ENCODE peak calls at places on chromosomes 4 and X, in four cellular contexts. L, P, S and K are unnamed samples. For H3K4me1, the result is how much of the 10 kb centered on the place peaks cover.

GRCh38 chr4:182978152-182978827 is 61.1 kb upstream of the DCTD start:
- DNase-seq in L (no peak), P (peak), S (no peak), K (no peak)

GRCh38 chr4:102454981-102455690 is 46.0 kb upstream of the NFKB1 start:
- DNase-seq in L (no peak), P (no peak), S (no peak), K (no peak)

GRCh38 chr4:143356493-143356892 is 19.8 kb downstream of the GAB1 start:
- DNase-seq in L (no peak), P (no peak), S (no peak), K (no peak)

GRCh38 chr4:14726441-14727405 is 275.6 kb upstream of the CPEB2 start:
- DNase-seq in L (no peak), P (peak), S (peak), K (peak)

GRCh38 chrX:133495464-133496391 is 80.4 kb upstream of the GPC4 start:
- DNase-seq in L (no peak), P (peak), S (peak), K (no peak)

GRCh38 chrX:38154818-38155217 is 65.9 kb downstream of the SRPX start:
- DNase-seq in L (no peak), P (no peak), S (no peak), K (no peak)

GRCh38 chr4:183099537-183100297 is 660 bp downstream of the WWC2 start:
- DNase-seq in L (no peak), P (no peak), S (peak), K (no peak)

GRCh38 chrX:45347877-45348675 is 147.4 kb upstream of the DIPK2B start:
- DNase-seq in L (no peak), P (peak), S (no peak), K (no peak)

GRCh38 chr4:15303052-15303641 is 124.7 kb upstream of the C1QTNF7 start:
- DNase-seq in L (no peak), P (peak), S (no peak), K (no peak)

GRCh38 chr4:163113921-163114703 is 52.6 kb downstream of the NAF1 start:
- DNase-seq in L (no peak), P (no peak), S (no peak), K (peak)

GRCh38 chr4:8905773-8906667 is 34.4 kb upstream of the HMX1 start:
- DNase-seq in L (no peak), P (no peak), S (no peak), K (no peak)

GRCh38 chr4:65668201-65669007 is 1.9 kb downstream of the EPHA5 start:
- DNase-seq in L (no peak), P (no peak), S (peak), K (no peak)

GRCh38 chr4:17055788-17056187 is 157.3 kb upstream of the LDB2 start:
- DNase-seq in L (no peak), P (peak), S (no peak), K (peak)

GRCh38 chr4:93103042-93103441 is 725.5 kb upstream of the ATOH1 start:
- DNase-seq in L (no peak), P (no peak), S (no peak), K (no peak)

DNA sequence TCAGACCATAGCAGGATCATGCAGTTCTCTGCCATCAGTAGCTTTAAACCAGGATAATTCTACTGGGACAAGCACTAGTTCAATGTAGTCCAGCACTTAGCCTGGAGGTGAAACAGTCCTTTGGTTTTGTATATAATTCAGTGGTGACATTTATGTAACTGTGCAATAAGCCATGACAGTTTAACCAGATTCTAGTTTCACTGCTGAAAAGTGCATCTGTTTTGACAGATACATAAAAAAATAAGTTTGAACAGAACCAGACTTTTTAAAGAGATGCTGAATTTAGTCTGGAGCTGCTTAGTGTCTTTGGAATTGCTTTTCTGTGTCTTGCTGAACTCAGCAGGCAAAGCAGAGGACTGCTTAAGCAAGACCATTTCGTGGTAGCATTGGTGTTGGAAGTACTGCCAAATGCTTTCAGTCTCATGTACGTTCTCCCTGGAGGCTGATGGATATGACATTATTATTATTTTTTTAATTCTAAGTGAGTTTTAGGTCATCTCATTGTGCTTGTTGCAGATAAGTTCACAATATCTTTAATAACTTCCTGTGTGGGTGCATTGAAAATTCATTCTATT is 393.5 kb downstream of the MAPK10 start:
- DNase-seq in L (no peak), P (no peak), S (no peak), K (no peak)
- H3K4me1 ChIP-seq in L (under half), P (under half), S (under half), K (under half)

GRCh38 chr4:78561677-78562076 is 10.1 kb downstream of the ANXA3 start:
- DNase-seq in L (no peak), P (no peak), S (no peak), K (no peak)
- H3K4me1 ChIP-seq in L (under half), P (under half), S (half or more), K (half or more)

DNA sequence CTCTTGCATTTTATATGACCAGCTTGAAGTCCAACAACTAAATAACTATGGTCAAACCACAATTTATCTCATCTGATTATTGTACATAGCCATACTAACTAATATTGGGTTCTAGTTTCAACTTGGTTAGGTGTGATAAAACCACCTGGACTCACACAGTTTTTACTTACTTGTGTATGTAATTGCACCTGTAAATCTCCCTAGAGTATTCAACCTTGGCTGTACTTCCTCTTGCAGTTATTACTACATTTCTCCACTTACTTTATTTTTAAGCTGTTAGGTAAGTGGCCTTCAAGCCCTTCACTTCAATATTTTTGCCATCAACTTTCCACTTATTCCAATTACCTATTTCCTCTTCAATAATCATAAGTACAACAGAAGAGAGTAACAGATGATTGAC is 115.8 kb upstream of the ANKRD50 start:
- DNase-seq in L (no peak), P (no peak), S (no peak), K (no peak)
- H3K4me1 ChIP-seq in L (under half), P (under half), S (under half), K (under half)

GRCh38 chrX:39443240-39443639 is 642.0 kb downstream of the MID1IP1 start:
- DNase-seq in L (no peak), P (no peak), S (no peak), K (no peak)

GRCh38 chrX:39439910-39440733 is 638.9 kb downstream of the MID1IP1 start:
- DNase-seq in L (peak), P (no peak), S (no peak), K (no peak)

GRCh38 chrX:39438603-39439602 is 637.6 kb downstream of the MID1IP1 start:
- DNase-seq in L (no peak), P (no peak), S (no peak), K (no peak)

GRCh38 chrX:39442332-39442731 is 641.1 kb downstream of the MID1IP1 start:
- DNase-seq in L (no peak), P (no peak), S (no peak), K (no peak)

DNA sequence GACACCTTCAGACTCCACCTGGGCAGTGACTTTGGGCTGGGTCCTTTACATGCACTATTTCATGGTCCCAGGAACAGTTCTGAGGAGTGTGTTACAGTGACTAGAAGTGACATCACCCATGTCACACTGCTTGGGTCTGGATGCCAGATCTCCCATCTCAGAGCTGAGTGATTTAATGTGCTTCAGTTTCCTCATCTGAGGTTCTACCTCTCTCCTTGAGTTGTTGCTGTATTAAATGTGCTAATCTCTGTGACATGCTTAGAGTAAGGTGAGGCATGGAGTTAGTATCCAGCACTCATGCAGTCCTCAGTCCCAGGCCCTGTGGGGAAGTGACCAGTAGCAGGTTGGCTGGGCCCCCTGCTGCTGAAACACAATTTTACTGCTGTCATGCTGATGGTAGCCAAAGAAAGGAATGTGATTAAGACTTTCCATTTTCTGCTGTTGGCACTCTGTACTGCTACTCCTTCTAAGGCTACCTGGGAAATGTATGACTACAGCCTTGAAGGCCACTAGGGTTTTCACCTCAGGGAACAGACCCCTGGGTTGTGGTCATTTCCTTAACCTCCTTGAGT is 639.6 kb downstream of the MID1IP1 start:
- DNase-seq in L (no peak), P (no peak), S (no peak), K (no peak)
- H3K4me1 ChIP-seq in L (under half), P (under half), S (under half), K (under half)